ENCODE peak calls at places on chromosomes 12 and 14, in six cellular contexts. U is HuH-7.5, S is RPMI8226, L is epithelial cell of esophagus, Q is cardiac fibroblast, K is amygdala. T is an unnamed sample.

GRCh38 chr14:39492267-39492666 is 60.0 kb upstream of the FBXO33 start:
- DNase-seq in K (no peak), L (peak), U (no peak), S (no peak), Q (peak), T (peak)

GRCh38 chr14:45699451-45699850 is 446.4 kb upstream of the MIS18BP1 start:
- DNase-seq in U (no peak), S (no peak), L (peak), Q (no peak), K (no peak), T (peak)

GRCh38 chr12:120115066-120115465 is 1.5 kb downstream of the RAB35 start:
- DNase-seq in Q (no peak), K (no peak), S (no peak), L (no peak), U (no peak), T (no peak)

GRCh38 chr14:91378945-91379932 is 38.4 kb downstream of the CCDC88C start:
- DNase-seq in Q (no peak), L (no peak), U (no peak), S (no peak), K (no peak), T (no peak)

GRCh38 chr12:95439578-95440230 is 34.2 kb upstream of the METAP2 start:
- DNase-seq in L (no peak), S (peak), Q (no peak), K (no peak), U (no peak), T (no peak)

GRCh38 chr14:90907178-90907577 is 90.9 kb upstream of the TTC7B start:
- DNase-seq in U (no peak), K (no peak), Q (no peak), L (no peak), S (no peak), T (no peak)

GRCh38 chr14:36450550-36450949 is 69.5 kb downstream of the NKX2-1 start:
- DNase-seq in Q (no peak), U (no peak), K (no peak), S (no peak), L (no peak), T (no peak)

GRCh38 chr12:115451785-115452736 is 768.1 kb upstream of the TBX3 start:
- DNase-seq in Q (no peak), L (peak), K (peak), U (peak), S (peak), T (peak)

GRCh38 chr14:51852541-51852940 is 7.9 kb upstream of the GNG2 start:
- DNase-seq in S (no peak), K (no peak), U (no peak), L (no peak), Q (peak), T (peak)

GRCh38 chr14:59547310-59547709 is 29.3 kb downstream of the CCDC175 start:
- DNase-seq in S (no peak), K (no peak), L (no peak), Q (no peak), U (no peak), T (no peak)

GRCh38 chr14:68593806-68594536 is 198.9 kb downstream of the ZFP36L1 start:
- DNase-seq in K (no peak), S (no peak), Q (no peak), L (no peak), U (no peak), T (peak)

GRCh38 chr12:127060310-127060847 is 1206.6 kb upstream of the TMEM132C start:
- DNase-seq in S (no peak), L (no peak), Q (no peak), U (peak), K (no peak), T (no peak)

GRCh38 chr14:28121512-28122297 is 644.9 kb upstream of the FOXG1 start:
- DNase-seq in S (no peak), Q (no peak), L (no peak), K (no peak), U (no peak), T (no peak)

GRCh38 chr14:53638966-53639365 is 317.7 kb downstream of the BMP4 start:
- DNase-seq in S (no peak), K (no peak), U (no peak), Q (no peak), L (no peak), T (no peak)

GRCh38 chr14:76768671-76769500 is 7.6 kb downstream of the VASH1 start:
- DNase-seq in L (no peak), K (no peak), U (no peak), Q (no peak), S (no peak), T (no peak)

GRCh38 chr12:694734-695503 is 31.7 kb upstream of the NINJ2 start:
- DNase-seq in K (no peak), Q (no peak), U (peak), S (no peak), L (no peak), T (no peak)

GRCh38 chr12:95480230-95480629 is 6.3 kb downstream of the METAP2 start:
- DNase-seq in Q (peak), U (no peak), L (peak), S (no peak), K (no peak), T (peak)

GRCh38 chr12:12984119-12984518 is 15.9 kb downstream of the HEBP1 start:
- DNase-seq in U (no peak), L (no peak), Q (no peak), S (no peak), K (no peak), T (no peak)

GRCh38 chr12:94689646-94690036 is 39.3 kb upstream of the TMCC3 start:
- DNase-seq in S (no peak), U (no peak), K (no peak), Q (no peak), L (no peak), T (no peak)

GRCh38 chr14:64763089-64763782 is 59.0 kb downstream of the PLEKHG3 start:
- DNase-seq in Q (no peak), L (no peak), S (no peak), U (no peak), K (no peak), T (no peak)

GRCh38 chr14:104313674-104314073 is 175.3 kb downstream of the KIF26A start:
- DNase-seq in K (no peak), S (no peak), L (no peak), U (no peak), Q (no peak), T (no peak)

GRCh38 chr14:76647699-76648298 is 113.5 kb upstream of the VASH1 start:
- DNase-seq in Q (peak), L (peak), U (peak), K (no peak), S (peak), T (peak)

GRCh38 chr14:99759546-99759925 is 33.7 kb upstream of the EML1 start:
- DNase-seq in S (no peak), L (no peak), Q (no peak), K (no peak), U (no peak), T (no peak)

GRCh38 chr12:16587110-16587453 is 18.9 kb downstream of the LMO3 start:
- DNase-seq in S (no peak), L (no peak), U (no peak), K (no peak), Q (no peak), T (no peak)

GRCh38 chr12:57112492-57113294 is 1.5 kb upstream of the STAT6 start:
- DNase-seq in Q (no peak), S (no peak), K (peak), L (no peak), U (no peak), T (no peak)

GRCh38 chr12:111393700-111394275 is 11.9 kb upstream of the SH2B3 start:
- DNase-seq in K (no peak), S (no peak), Q (no peak), U (no peak), L (no peak), T (no peak)

T was measured in cardiac muscle cell.